ENCODE peak calls at places on chromosomes 5 and 9, in six cellular contexts. X is HCT116, C is HepG2, A is upper lobe of left lung, W is GM12878, L is K562. S is an unnamed sample.

GRCh38 chr9:70495514-70495913 is 81.1 kb upstream of the KLF9 start:
- ATAC-seq in W (no peak), A (no peak), X (no peak), C (no peak), L (peak; percentile 46), S (peak; percentile 17)

GRCh38 chr5:129903466-129904101 is 681 bp upstream of the CHSY3 start:
- ATAC-seq in L (peak; percentile 28), W (no peak), A (peak; percentile 46), X (peak; percentile 35), C (peak; percentile 11), S (no peak)

GRCh38 chr9:84851935-84852585 is 182.5 kb downstream of the NTRK2 start:
- ATAC-seq in C (no peak), A (peak; percentile 72), W (no peak), X (peak; percentile 87), L (no peak), S (peak; percentile 60)

GRCh38 chr5:10652606-10653005 is 88.7 kb downstream of the ANKRD33B start:
- ATAC-seq in L (no peak), W (no peak), C (no peak), X (no peak), A (no peak), S (no peak)

GRCh38 chr9:100515578-100516494 is 42.9 kb downstream of the TMEFF1 start:
- ATAC-seq in X (no peak), L (no peak), W (no peak), A (no peak), C (peak; percentile 72), S (no peak)

GRCh38 chr5:157547909-157548512 is 27.6 kb downstream of the ADAM19 start:
- ATAC-seq in W (peak; percentile 7), X (no peak), A (no peak), C (no peak), L (no peak), S (no peak)

GRCh38 chr9:75937859-75938258 is 47.4 kb downstream of the PCSK5 start:
- ATAC-seq in A (no peak), L (no peak), X (no peak), W (no peak), C (no peak), S (no peak)

GRCh38 chr9:127340721-127341120 is 56.2 kb upstream of the SLC2A8 start:
- ATAC-seq in L (no peak), C (no peak), A (no peak), X (no peak), W (no peak), S (peak; percentile 16)

GRCh38 chr9:133130721-133131244 is 9.7 kb upstream of the RALGDS start:
- ATAC-seq in X (no peak), L (no peak), W (peak; percentile 76), C (no peak), A (no peak), S (no peak)

GRCh38 chr5:57422993-57423392 is 59.6 kb downstream of the ACTBL2 start:
- ATAC-seq in W (no peak), L (no peak), X (no peak), C (no peak), A (peak; percentile 26), S (no peak)

GRCh38 chr5:139251281-139251687 is 42.3 kb upstream of the MATR3 start:
- ATAC-seq in C (no peak), L (peak; percentile 64), W (peak; percentile 89), A (no peak), X (peak; percentile 30), S (no peak)

GRCh38 chr9:133703571-133704399 is 34.4 kb downstream of the SARDH start:
- ATAC-seq in X (no peak), L (no peak), A (no peak), C (no peak), W (no peak), S (no peak)

GRCh38 chr5:54868511-54869483 is 116.6 kb downstream of the ESM1 start:
- ATAC-seq in L (no peak), C (no peak), A (no peak), W (no peak), X (no peak), S (no peak)

GRCh38 chr5:89313044-89313443 is 430.1 kb upstream of the MEF2C start:
- ATAC-seq in C (no peak), A (no peak), X (peak; percentile 79), L (no peak), W (peak; percentile 39), S (no peak)

GRCh38 chr5:66992547-66992946 is 204.1 kb downstream of the CD180 start:
- ATAC-seq in W (no peak), C (no peak), X (no peak), L (no peak), A (no peak), S (peak; percentile 34)

GRCh38 chr5:109329296-109330252 is 80.2 kb downstream of the PJA2 start:
- ATAC-seq in X (no peak), W (no peak), A (no peak), C (no peak), L (no peak), S (peak; percentile 72)

GRCh38 chr5:1511651-1512540 is 11.9 kb downstream of the LPCAT1 start:
- ATAC-seq in L (peak; percentile 37), C (peak; percentile 60), A (no peak), X (peak; percentile 72), W (peak; percentile 70), S (no peak)

GRCh38 chr9:29001006-29001405 is 1427.7 kb upstream of the C9orf72 start:
- ATAC-seq in W (no peak), C (no peak), X (no peak), A (no peak), L (no peak), S (no peak)

GRCh38 chr5:129114539-129115193 is 20.1 kb downstream of the ISOC1 start:
- ATAC-seq in W (no peak), A (no peak), X (no peak), C (no peak), L (no peak), S (no peak)

GRCh38 chr9:376115-376514 is 161.4 kb downstream of the DOCK8 start:
- ATAC-seq in X (no peak), L (no peak), C (no peak), W (no peak), A (no peak), S (no peak)

GRCh38 chr5:79809743-79810142 is 120.1 kb downstream of the CMYA5 start:
- ATAC-seq in C (no peak), X (no peak), A (no peak), L (no peak), W (no peak), S (no peak)

GRCh38 chr9:5493597-5494511 is 16.5 kb upstream of the PDCD1LG2 start:
- ATAC-seq in L (peak; percentile 81), W (peak; percentile 91), A (peak; percentile 74), X (no peak), C (no peak), S (peak; percentile 58)

GRCh38 chr9:127264462-127265040 is at the start of gene GARNL3:
- ATAC-seq in C (no peak), L (no peak), W (no peak), A (no peak), X (no peak), S (no peak)

GRCh38 chr9:129081388-129081889 is 528 bp downstream of the DOLPP1 start:
- ATAC-seq in C (peak; percentile 66), A (no peak), L (peak; percentile 0), W (no peak), X (peak; percentile 0), S (no peak)

GRCh38 chr5:94545870-94546625 is 72.4 kb downstream of the KIAA0825 start:
- ATAC-seq in C (no peak), A (peak; percentile 46), W (no peak), X (no peak), L (no peak), S (no peak)

GRCh38 chr5:112240011-112240410 is 179.1 kb downstream of the EPB41L4A start:
- ATAC-seq in C (no peak), A (no peak), L (no peak), X (peak; percentile 71), W (no peak), S (no peak)

DNA sequence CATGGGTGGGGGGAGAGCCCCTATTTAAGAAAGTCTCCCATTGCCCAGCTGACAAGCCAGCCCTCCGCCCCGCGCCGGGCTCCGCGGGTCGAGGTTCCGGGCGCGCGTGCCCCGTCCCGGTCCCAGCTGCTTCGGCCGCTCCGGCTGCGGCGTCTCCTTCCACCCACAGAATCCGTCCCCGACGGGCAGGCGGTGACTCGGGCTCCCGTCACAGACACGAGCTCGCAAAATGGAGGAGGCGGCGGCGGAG is 204 bp downstream of the NR3C1 start:
- ATAC-seq in A (no peak), L (peak; percentile 19), W (peak; percentile 0), C (peak; percentile 37), X (peak; percentile 46), S (peak; percentile 30)
- TF ChIP-seq POLR2A in A (no peak), L (no peak), W (no peak), C (no peak), X (no peak), S (no peak)

DNA sequence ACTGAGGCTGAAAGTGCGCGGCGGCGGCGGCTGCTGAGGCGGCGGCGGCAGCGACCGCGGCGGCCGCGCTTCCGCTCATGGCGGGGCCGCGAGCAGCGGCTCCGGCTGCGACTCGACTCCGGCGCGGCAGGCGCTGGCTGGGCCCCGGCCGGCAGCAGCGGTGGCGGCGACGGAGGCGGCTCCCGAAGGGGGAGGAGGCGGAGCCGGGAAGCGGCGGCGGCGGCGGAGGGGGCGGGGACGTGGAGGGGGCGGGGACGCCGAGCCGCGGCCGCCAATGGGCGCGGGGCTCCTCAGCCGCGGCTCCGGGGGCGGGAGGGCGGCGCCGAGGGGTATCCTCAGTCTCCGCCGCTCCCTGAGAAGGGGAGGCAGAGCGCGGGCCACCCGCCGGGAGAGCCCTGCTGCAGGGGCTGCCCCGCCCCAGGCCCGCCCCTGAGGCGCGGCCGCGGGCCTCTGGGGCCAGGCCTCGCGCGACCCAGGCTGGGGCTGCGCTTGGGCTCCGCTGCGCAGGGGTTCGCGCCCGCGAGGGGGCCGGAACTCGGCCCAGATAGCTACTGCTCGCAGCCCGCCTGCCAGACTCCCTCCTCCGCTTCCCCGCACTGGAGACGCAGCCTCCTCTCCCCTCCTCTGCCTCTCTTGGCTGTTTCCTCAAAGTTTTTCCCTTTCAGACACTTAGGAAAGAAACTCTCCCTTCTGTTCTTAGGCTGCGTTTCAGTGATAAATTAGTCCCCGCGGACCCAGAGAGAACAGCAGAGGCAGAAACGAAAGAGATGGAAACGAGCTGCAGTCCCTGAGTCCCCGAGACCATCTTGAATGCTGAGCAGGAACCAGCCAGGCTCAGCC is 85.0 kb upstream of the MELK start:
- ATAC-seq in A (peak; percentile 98), C (peak; percentile 98), X (peak; percentile 96), W (peak; percentile 95), L (peak; percentile 98), S (peak; percentile 98)
- TF ChIP-seq CTCF in A (no peak), C (no peak), X (no peak), W (no peak), L (no peak), S (peak; percentile 56)

GRCh38 chr9:136358016-136358415 is 5.5 kb downstream of the DNLZ start:
- ATAC-seq in L (no peak), C (no peak), X (no peak), W (no peak), A (no peak), S (no peak)

GRCh38 chr9:136361047-136361756 is 2.3 kb downstream of the DNLZ start:
- ATAC-seq in X (no peak), A (no peak), L (no peak), W (no peak), C (no peak), S (no peak)

GRCh38 chr9:136361757-136362449 is 1.6 kb downstream of the DNLZ start:
- ATAC-seq in C (no peak), X (no peak), A (no peak), W (no peak), L (no peak), S (no peak)

GRCh38 chr9:136358888-136359287 is 4.7 kb downstream of the DNLZ start:
- ATAC-seq in L (no peak), A (no peak), X (no peak), C (no peak), W (no peak), S (no peak)

GRCh38 chr9:136359774-136360718 is 3.5 kb downstream of the DNLZ start:
- ATAC-seq in A (no peak), C (no peak), W (no peak), X (no peak), L (no peak), S (no peak)
- TF ChIP-seq POLR2AphosphoS5 in A (no peak), C (no peak), W (no peak), X (peak; percentile 16), L (no peak), S (no peak)

GRCh38 chr5:151213803-151214613 is 9.9 kb downstream of the CCDC69 start:
- ATAC-seq in C (peak; percentile 90), A (peak; percentile 96), X (peak; percentile 99), W (peak; percentile 83), L (peak; percentile 99), S (peak; percentile 95)
- TF ChIP-seq POLR2A in C (no peak), A (peak; percentile 80), X (no peak), W (peak; percentile 93), L (peak; percentile 70), S (no peak)